ENCODE peak calls at places on chromosomes 13 and 19, in seven cellular contexts. Y is cardiac muscle cell, J is RWPE1, M is colonic mucosa, W is tibial artery, H is Peyer's patch, A is thoracic aorta. S is an unnamed sample.

GRCh38 chr19:12703056-12703455 is 6.6 kb upstream of the FBXW9 start:
- DNase-seq in Y (peak; percentile 53), J (peak; percentile 75), H (no peak), A (no peak), M (no peak), W (no peak), S (no peak)

GRCh38 chr13:89375839-89376238 is 1704.7 kb downstream of the SLITRK5 start:
- DNase-seq in W (no peak), Y (peak; percentile 92), J (no peak), H (no peak), M (no peak), A (no peak), S (no peak)

GRCh38 chr13:105678072-105678471 is 857.4 kb downstream of the EFNB2 start:
- DNase-seq in Y (no peak), J (no peak), H (no peak), W (no peak), A (no peak), M (no peak), S (no peak)

GRCh38 chr13:46468570-46468969 is 81.5 kb upstream of the RUBCNL start:
- DNase-seq in M (no peak), J (no peak), A (no peak), Y (no peak), H (no peak), W (no peak), S (no peak)

GRCh38 chr13:73136776-73137175 is 78.0 kb downstream of the KLF5 start:
- DNase-seq in W (no peak), H (no peak), J (no peak), A (no peak), Y (no peak), M (no peak), S (no peak)

GRCh38 chr13:26017196-26017921 is 34.5 kb downstream of the SHISA2 start:
- DNase-seq in Y (peak; percentile 54), A (no peak), J (no peak), W (no peak), M (no peak), H (no peak), S (no peak)

GRCh38 chr13:36130542-36131214 is 504 bp downstream of the DCLK1 start:
- DNase-seq in W (peak; percentile 68), M (no peak), H (no peak), Y (peak; percentile 33), A (no peak), J (peak; percentile 16), S (no peak)

GRCh38 chr19:35851213-35852028 is 883 bp downstream of the NPHS1 start:
- DNase-seq in W (no peak), M (no peak), A (no peak), H (no peak), J (no peak), Y (no peak), S (no peak)

GRCh38 chr13:113980489-113981064 is 6.7 kb upstream of the C13orf46 start:
- DNase-seq in Y (no peak), H (peak; percentile 31), J (no peak), M (no peak), A (no peak), W (peak; percentile 44), S (no peak)

GRCh38 chr13:20825476-20825875 is 51.7 kb upstream of the EEF1AKMT1 start:
- DNase-seq in M (no peak), Y (peak; percentile 23), H (no peak), J (no peak), A (no peak), W (no peak), S (no peak)

GRCh38 chr19:31139871-31140505 is 209.2 kb downstream of the TSHZ3 start:
- DNase-seq in Y (peak; percentile 61), W (no peak), M (no peak), H (no peak), A (no peak), J (peak; percentile 30), S (no peak)

GRCh38 chr19:52086481-52086880 is 9.1 kb downstream of the ZNF841 start:
- DNase-seq in H (no peak), A (no peak), M (no peak), W (no peak), J (no peak), Y (peak; percentile 69), S (no peak)

GRCh38 chr13:96792736-96793444 is 201.4 kb downstream of the OXGR1 start:
- DNase-seq in W (no peak), A (no peak), M (no peak), H (no peak), J (no peak), Y (peak; percentile 2), S (no peak)

GRCh38 chr19:46426035-46426505 is 2.7 kb downstream of the PNMA8C start:
- DNase-seq in H (no peak), M (no peak), Y (peak; percentile 65), W (no peak), J (no peak), A (no peak), S (no peak)

GRCh38 chr19:33804021-33804799 is 7.5 kb downstream of the KCTD15 start:
- DNase-seq in A (no peak), M (peak; percentile 96), H (peak; percentile 93), W (peak; percentile 89), Y (peak; percentile 80), J (peak; percentile 41), S (no peak)

GRCh38 chr13:41502021-41502420 is 44.7 kb downstream of the RGCC start:
- DNase-seq in Y (no peak), A (no peak), J (no peak), M (no peak), H (no peak), W (no peak), S (no peak)

GRCh38 chr19:40613669-40614594 is 12.8 kb downstream of the LTBP4 start:
- DNase-seq in H (peak; percentile 96), M (peak; percentile 93), A (no peak), J (peak; percentile 84), W (peak; percentile 90), Y (peak; percentile 84), S (peak; percentile 68)

GRCh38 chr13:93690139-93690538 is 463.5 kb downstream of the GPC6 start:
- DNase-seq in J (no peak), Y (peak; percentile 52), M (no peak), A (no peak), H (no peak), W (no peak), S (no peak)

GRCh38 chr13:25973576-25973975 is 78.2 kb downstream of the SHISA2 start:
- DNase-seq in Y (no peak), M (no peak), W (no peak), H (no peak), A (no peak), J (no peak), S (no peak)

DNA sequence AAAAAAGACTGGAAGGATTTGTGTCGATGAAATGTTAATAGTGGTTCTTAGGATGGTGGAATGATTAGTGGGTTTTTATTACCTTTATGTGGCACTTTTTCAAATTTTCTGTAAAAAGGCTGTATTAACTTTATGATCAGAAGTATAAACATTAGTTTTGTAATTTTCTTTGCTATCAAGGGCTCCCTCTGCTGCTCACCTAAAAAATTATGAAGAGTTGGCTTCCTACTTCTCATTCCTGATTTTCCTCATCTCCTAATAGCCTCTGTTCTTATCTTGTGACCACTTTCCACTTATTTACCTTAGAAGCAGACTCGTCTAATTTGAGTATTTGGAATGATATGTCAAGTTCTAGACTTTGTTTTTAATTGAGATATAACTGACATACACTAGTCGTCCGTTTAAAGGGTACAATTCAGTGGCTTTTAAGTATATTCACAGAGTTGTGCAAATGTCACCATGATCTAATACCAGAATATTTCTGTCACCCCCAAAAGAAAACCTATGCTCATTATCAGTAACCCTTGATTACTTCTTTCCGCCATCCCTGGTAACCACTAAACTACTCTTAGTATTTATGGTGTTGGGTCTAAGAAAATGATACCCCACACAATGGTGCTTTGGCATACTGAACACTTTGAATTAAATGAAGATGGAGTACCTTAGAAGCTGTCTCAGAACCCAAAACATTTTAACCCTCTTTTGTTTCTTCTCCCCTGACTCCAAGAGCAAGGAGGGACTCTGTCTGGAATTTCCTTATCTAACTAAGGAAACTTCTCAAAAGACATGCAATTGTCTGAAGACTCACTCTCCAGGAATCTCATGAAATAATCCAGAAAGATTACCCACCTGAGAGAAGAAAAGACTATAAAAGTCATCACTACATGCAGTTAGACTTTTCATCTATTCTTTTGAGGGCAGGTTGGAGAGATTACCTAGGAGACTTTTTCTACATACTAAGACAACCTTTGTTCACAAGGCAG is 311.3 kb downstream of the DLEU7 start:
- DNase-seq in Y (peak; percentile 67), W (no peak), H (no peak), A (no peak), M (no peak), J (no peak), S (no peak)
- TF ChIP-seq CTCF in Y (peak; percentile 56), W (peak; percentile 64), H (peak; percentile 63), A (peak; percentile 51), M (peak; percentile 45), J (peak; percentile 65), S (peak; percentile 42)

GRCh38 chr19:28284389-28284788 is 928.6 kb downstream of the UQCRFS1 start:
- DNase-seq in W (no peak), H (no peak), Y (no peak), J (no peak), A (no peak), M (no peak), S (no peak)

GRCh38 chr19:28281676-28282075 is 931.3 kb downstream of the UQCRFS1 start:
- DNase-seq in M (no peak), W (no peak), Y (no peak), H (no peak), J (no peak), A (no peak), S (no peak)

GRCh38 chr19:28283592-28283991 is 929.4 kb downstream of the UQCRFS1 start:
- DNase-seq in Y (no peak), H (no peak), A (no peak), J (no peak), M (no peak), W (no peak), S (no peak)

GRCh38 chr19:28285917-28286316 is 927.0 kb downstream of the UQCRFS1 start:
- DNase-seq in A (no peak), W (no peak), Y (no peak), H (no peak), J (no peak), M (no peak), S (no peak)

GRCh38 chr19:28285078-28285477 is 927.9 kb downstream of the UQCRFS1 start:
- DNase-seq in A (no peak), H (no peak), J (no peak), Y (no peak), M (no peak), W (no peak), S (no peak)
- H3K27ac ChIP-seq in A (no peak overlapping the region), H (no peak overlapping the region), J (no peak overlapping the region), Y (no peak overlapping the region), M (no peak overlapping the region), W (no peak overlapping the region), S (no peak overlapping the region)

GRCh38 chr19:48393559-48394330 is at the start of gene GRIN2D:
- DNase-seq in M (no peak), H (no peak), A (no peak), J (no peak), Y (peak; percentile 47), W (no peak), S (no peak)
- TF ChIP-seq CTCF in M (no peak), H (no peak), A (no peak), J (no peak), Y (no peak), W (no peak), S (no peak)

DNA sequence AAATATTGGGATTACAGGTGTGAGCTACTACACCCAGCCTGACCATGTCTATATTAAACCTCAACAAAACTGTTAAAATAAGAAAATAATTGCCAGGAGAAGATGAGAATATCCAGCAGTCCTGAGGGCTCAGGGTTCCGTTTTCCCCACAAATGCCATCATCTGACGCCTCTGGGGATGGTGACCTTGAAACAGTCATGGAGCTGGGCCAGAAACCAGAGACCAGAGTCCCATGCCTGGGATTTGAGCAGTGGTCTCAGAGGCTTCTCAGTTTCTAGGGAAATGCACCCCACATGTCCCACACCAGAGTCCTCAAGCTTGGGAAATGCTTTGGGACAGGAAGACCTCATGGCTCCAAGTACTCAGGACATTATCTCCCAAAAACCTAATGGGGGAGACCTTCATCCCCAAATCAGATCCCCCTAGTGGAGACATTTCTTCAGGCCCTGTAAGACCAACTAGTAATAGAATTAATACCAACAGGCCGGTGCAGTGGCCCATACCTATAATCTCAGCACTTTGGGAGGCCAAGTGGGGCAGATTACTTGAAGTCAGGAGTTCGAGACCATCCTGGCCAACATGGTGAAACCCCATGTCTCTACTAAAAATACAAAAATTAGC is 2.9 kb upstream of the MAP1S start:
- DNase-seq in J (no peak), H (no peak), W (no peak), Y (no peak), A (no peak), M (no peak), S (no peak)
- H3K27ac ChIP-seq in J (no peak overlapping the region), H (no peak overlapping the region), W (no peak overlapping the region), Y (no peak overlapping the region), A (no peak overlapping the region), M (no peak overlapping the region), S (no peak overlapping the region)